ENCODE peak calls at places on chromosomes 5 and 9, in four cellular contexts. G is Kasumi-1, V is T-helper 17 cell, N is RKO. A is an unnamed sample.

GRCh38 chr5:177296581-177296980 is 6.9 kb downstream of the RAB24 start:
- DNase-seq in G (no peak), V (no peak), N (no peak), A (no peak)

GRCh38 chr5:68252678-68253520 is 37.3 kb downstream of the PIK3R1 start:
- DNase-seq in G (peak; percentile 62), V (no peak), N (peak; percentile 70), A (peak; percentile 18)

GRCh38 chr9:87865626-87866025 is 17.1 kb upstream of the SPATA31E1 start:
- DNase-seq in G (no peak), V (no peak), N (no peak), A (no peak)

GRCh38 chr9:132994410-132995120 is 16.1 kb downstream of the GFI1B start:
- DNase-seq in G (peak; percentile 17), V (no peak), N (peak; percentile 40), A (no peak)

GRCh38 chr9:78238061-78239038 is 2.5 kb downstream of the CEP78 start:
- DNase-seq in G (no peak), V (no peak), N (no peak), A (no peak)

GRCh38 chr5:84379749-84380148 is 4.9 kb downstream of the EDIL3 start:
- DNase-seq in G (no peak), V (no peak), N (no peak), A (no peak)

GRCh38 chr9:121725008-121725795 is 73.8 kb downstream of the DAB2IP start:
- DNase-seq in G (no peak), V (no peak), N (no peak), A (no peak)

GRCh38 chr9:37914154-37914551 is 10.2 kb upstream of the SLC25A51 start:
- DNase-seq in G (no peak), V (no peak), N (no peak), A (no peak)

GRCh38 chr9:12934515-12935301 is 159.9 kb downstream of the LURAP1L start:
- DNase-seq in G (no peak), V (no peak), N (no peak), A (no peak)

GRCh38 chr9:70529833-70530232 is 115.4 kb upstream of the KLF9 start:
- DNase-seq in G (no peak), V (no peak), N (no peak), A (no peak)

GRCh38 chr5:131379723-131380122 is 115.9 kb downstream of the CDC42SE2 start:
- DNase-seq in G (peak; percentile 36), V (peak; percentile 61), N (no peak), A (no peak)

GRCh38 chr5:135154197-135154596 is 120.2 kb upstream of the PITX1 start:
- DNase-seq in G (no peak), V (no peak), N (no peak), A (no peak)

GRCh38 chr9:134474058-134474370 is 147.8 kb downstream of the RXRA start:
- DNase-seq in G (no peak), V (no peak), N (no peak), A (no peak)

GRCh38 chr5:167835146-167835545 is 456.3 kb upstream of the WWC1 start:
- DNase-seq in G (no peak), V (no peak), N (no peak), A (no peak)

GRCh38 chr9:99076483-99077171 is 28.3 kb upstream of the TGFBR1 start:
- DNase-seq in G (no peak), V (no peak), N (no peak), A (no peak)

GRCh38 chr5:55620009-55620770 is 85.4 kb upstream of the PLPP1 start:
- DNase-seq in G (no peak), V (no peak), N (no peak), A (no peak)

GRCh38 chr9:21443849-21444625 is 3.8 kb downstream of the IFNA1 start:
- DNase-seq in G (peak; percentile 68), V (no peak), N (no peak), A (peak; percentile 24)

GRCh38 chr9:96382175-96382574 is 1.3 kb downstream of the SLC35D2 start:
- DNase-seq in G (no peak), V (no peak), N (peak; percentile 68), A (no peak)

GRCh38 chr9:95620722-95621121 is 104.0 kb upstream of the PTCH1 start:
- DNase-seq in G (no peak), V (no peak), N (no peak), A (no peak)

GRCh38 chr5:67986761-67987160 is 228.8 kb upstream of the PIK3R1 start:
- DNase-seq in G (no peak), V (no peak), N (no peak), A (no peak)

GRCh38 chr5:56145106-56145505 is 88.0 kb downstream of the ANKRD55 start:
- DNase-seq in G (no peak), V (no peak), N (no peak), A (no peak)

GRCh38 chr5:15003511-15003920 is 131.9 kb upstream of the ANKH start:
- DNase-seq in G (peak; percentile 70), V (peak; percentile 17), N (peak; percentile 82), A (peak; percentile 36)

GRCh38 chr5:132823481-132824050 is 6.9 kb downstream of the SHROOM1 start:
- DNase-seq in G (no peak), V (no peak), N (no peak), A (no peak)

GRCh38 chr9:11194249-11194648 is 581.4 kb upstream of the PTPRD start:
- DNase-seq in G (no peak), V (no peak), N (no peak), A (no peak)

GRCh38 chr9:133103183-133103986 is 17.7 kb downstream of the RALGDS start:
- DNase-seq in G (no peak), V (no peak), N (peak; percentile 43), A (peak; percentile 85)

A was measured in GM19239.